ENCODE peak calls at places on chromosomes 16 and 17, in six cellular contexts. M is T follicular helper cell; N is RPMI7951; J is GM06990; A is naive thymus-derived CD4-positive, alpha-beta T cell; P is hepatic stellate cell. R is an unnamed sample.

GRCh38 chr16:3810818-3811217 is 69.7 kb downstream of the CREBBP start:
- DNase-seq in M (no peak), N (no peak), J (no peak), A (no peak), P (no peak), R (no peak)

GRCh38 chr17:14301279-14301760 is 439 bp downstream of the HS3ST3B1 start:
- DNase-seq in M (no peak), N (no peak), J (no peak), A (no peak), P (no peak), R (peak)

GRCh38 chr16:19542138-19542821 is 13.2 kb upstream of the VPS35L start:
- DNase-seq in M (no peak), N (no peak), J (no peak), A (no peak), P (no peak), R (no peak)

GRCh38 chr17:2058521-2059124 is 3.7 kb downstream of the HIC1 start:
- DNase-seq in M (peak), N (no peak), J (peak), A (peak), P (peak), R (peak)

GRCh38 chr17:82320140-82320840 is 2.9 kb upstream of the CD7 start:
- DNase-seq in M (no peak), N (peak), J (no peak), A (no peak), P (no peak), R (peak)

GRCh38 chr17:81494984-81495383 is 17.6 kb downstream of the ACTG1 start:
- DNase-seq in M (no peak), N (no peak), J (no peak), A (no peak), P (no peak), R (no peak)

GRCh38 chr17:45990836-45991235 is 8.2 kb upstream of the STH start:
- DNase-seq in M (no peak), N (no peak), J (no peak), A (no peak), P (no peak), R (no peak)

GRCh38 chr16:2212362-2213324 is 2.0 kb upstream of the BRICD5 start:
- DNase-seq in M (no peak), N (no peak), J (no peak), A (no peak), P (no peak), R (no peak)

GRCh38 chr17:22703786-22704441 is 1011.6 kb downstream of the KCNJ18 start:
- DNase-seq in M (no peak), N (no peak), J (no peak), A (no peak), P (no peak), R (no peak)

GRCh38 chr17:30906101-30906911 is at the start of gene TEFM:
- DNase-seq in M (peak), N (peak), J (peak), A (peak), P (peak), R (peak)

GRCh38 chr16:79360267-79360666 is 240.3 kb downstream of the MAF start:
- DNase-seq in M (no peak), N (no peak), J (no peak), A (no peak), P (no peak), R (no peak)

GRCh38 chr17:36601303-36602029 is at the start of gene MRM1:
- DNase-seq in M (peak), N (peak), J (peak), A (peak), P (peak), R (peak)

GRCh38 chr17:9968881-9969280 is 63.8 kb upstream of the RCVRN start:
- DNase-seq in M (no peak), N (no peak), J (no peak), A (no peak), P (no peak), R (no peak)

GRCh38 chr16:56277040-56277439 is 85.8 kb downstream of the GNAO1 start:
- DNase-seq in M (no peak), N (no peak), J (no peak), A (no peak), P (no peak), R (no peak)

GRCh38 chr17:562174-562573 is 152.5 kb downstream of the VPS53 start:
- DNase-seq in M (no peak), N (no peak), J (no peak), A (no peak), P (no peak), R (no peak)

GRCh38 chr16:87337247-87337646 is 20.1 kb upstream of the C16orf95 start:
- DNase-seq in M (no peak), N (no peak), J (no peak), A (no peak), P (no peak), R (no peak)

GRCh38 chr16:55494994-55495421 is 13.9 kb upstream of the LPCAT2 start:
- DNase-seq in M (no peak), N (peak), J (no peak), A (no peak), P (peak), R (no peak)

GRCh38 chr16:86281435-86281834 is 228.9 kb upstream of the FOXF1 start:
- DNase-seq in M (no peak), N (no peak), J (no peak), A (no peak), P (no peak), R (no peak)

GRCh38 chr17:79005063-79005861 is 4.3 kb downstream of the CANT1 start:
- DNase-seq in M (no peak), N (no peak), J (no peak), A (peak), P (no peak), R (no peak)

GRCh38 chr17:7855643-7856080 is 796 bp downstream of the TMEM88 start:
- DNase-seq in M (no peak), N (no peak), J (no peak), A (no peak), P (no peak), R (peak)

R was measured in naive thymus-derived CD8-positive, alpha-beta T cell.